ENCODE peak calls at places on chromosomes 4 and X, in seven cellular contexts. M, I, S, O, Q, H and A are unnamed samples.
A peak's percentile ranks its signal among the peaks of the same experiment; 100 is the strongest.

GRCh38 chr4:148073349-148073748 is 341.5 kb downstream of the ARHGAP10 start:
- DNase-seq in M (no peak), I (no peak), Q (no peak), O (no peak), H (no peak), S (no peak), A (no peak)

GRCh38 chr4:54877006-54877405 is 219.2 kb downstream of the KIT start:
- DNase-seq in M (no peak), I (no peak), O (no peak), S (no peak), H (no peak), Q (no peak), A (no peak)

GRCh38 chr4:78119698-78120097 is 62.6 kb downstream of the FRAS1 start:
- DNase-seq in H (no peak), S (no peak), O (no peak), I (no peak), M (no peak), Q (no peak), A (no peak)

GRCh38 chr4:95505149-95505548 is 43.6 kb downstream of the UNC5C start:
- DNase-seq in Q (no peak), I (no peak), S (no peak), O (no peak), M (no peak), H (no peak), A (no peak)

GRCh38 chr4:87150498-87151261 is 69.7 kb downstream of the KLHL8 start:
- DNase-seq in Q (peak; percentile 43), O (no peak), H (peak; percentile 22), I (peak; percentile 73), M (peak; percentile 38), S (peak; percentile 95), A (no peak)

GRCh38 chr4:117400039-117400835 is 314.9 kb upstream of the TRAM1L1 start:
- DNase-seq in I (no peak), M (no peak), Q (no peak), H (no peak), S (no peak), O (no peak), A (no peak)

GRCh38 chr4:183876268-183876934 is 28.7 kb upstream of the STOX2 start:
- DNase-seq in S (no peak), O (peak; percentile 44), Q (peak; percentile 49), M (peak; percentile 80), I (peak; percentile 93), H (peak; percentile 52), A (peak; percentile 89)

GRCh38 chr4:157172011-157172410 is 48.5 kb upstream of the GRIA2 start:
- DNase-seq in S (no peak), M (peak; percentile 9), Q (no peak), I (no peak), O (no peak), H (no peak), A (no peak)

GRCh38 chrX:95585321-95585720 is 1099.3 kb upstream of the DIAPH2 start:
- DNase-seq in M (no peak), H (no peak), Q (no peak), O (no peak), I (peak; percentile 49), S (no peak), A (no peak)

GRCh38 chr4:175970734-175971133 is 94.9 kb upstream of the WDR17 start:
- DNase-seq in H (no peak), I (no peak), S (no peak), M (no peak), Q (no peak), O (no peak), A (no peak)

GRCh38 chr4:139530833-139531427 is 25.1 kb downstream of the SETD7 start:
- DNase-seq in S (peak; percentile 73), O (no peak), I (peak; percentile 75), H (peak; percentile 59), Q (peak; percentile 58), M (no peak), A (peak; percentile 46)

GRCh38 chr4:27787195-27787594 is 926.6 kb downstream of the STIM2 start:
- DNase-seq in I (no peak), Q (no peak), H (no peak), O (no peak), S (no peak), M (no peak), A (no peak)

GRCh38 chr4:153227501-153227900 is 23.3 kb downstream of the TRIM2 start:
- DNase-seq in I (no peak), S (no peak), O (no peak), M (no peak), H (no peak), Q (no peak), A (no peak)

GRCh38 chr4:10620935-10621488 is 63.6 kb downstream of the CLNK start:
- DNase-seq in Q (no peak), I (peak; percentile 24), S (no peak), H (no peak), O (no peak), M (no peak), A (no peak)

GRCh38 chr4:155491336-155492131 is 114.8 kb upstream of the MAP9 start:
- DNase-seq in S (no peak), O (no peak), I (no peak), Q (no peak), M (no peak), H (no peak), A (no peak)

GRCh38 chr4:87121332-87122065 is 98.9 kb downstream of the KLHL8 start:
- DNase-seq in O (peak; percentile 64), Q (no peak), H (no peak), M (peak; percentile 94), I (no peak), S (no peak), A (no peak)

GRCh38 chr4:123580981-123581664 is 184.5 kb downstream of the SPRY1 start:
- DNase-seq in S (no peak), H (no peak), O (no peak), M (no peak), I (no peak), Q (no peak), A (no peak)

GRCh38 chr4:186931519-186931918 is 207.9 kb upstream of the FAT1 start:
- DNase-seq in I (no peak), O (no peak), S (no peak), H (no peak), Q (peak; percentile 28), M (no peak), A (no peak)

GRCh38 chr4:85677286-85677685 is 202.3 kb downstream of the ARHGAP24 start:
- DNase-seq in O (no peak), H (peak; percentile 28), I (no peak), Q (no peak), S (no peak), M (no peak), A (no peak)

GRCh38 chrX:46904626-46905025 is 7.6 kb upstream of the JADE3 start:
- DNase-seq in M (no peak), I (no peak), H (no peak), S (no peak), Q (no peak), O (no peak), A (no peak)

GRCh38 chr4:37873383-37873782 is 17.5 kb upstream of the TBC1D1 start:
- DNase-seq in O (no peak), Q (no peak), I (no peak), H (no peak), S (no peak), M (no peak), A (no peak)

GRCh38 chr4:54227261-54228063 is 1.6 kb upstream of the PDGFRA start:
- DNase-seq in O (no peak), M (no peak), I (peak; percentile 41), S (peak; percentile 38), Q (peak; percentile 63), H (no peak), A (peak; percentile 45)

GRCh38 chr4:138275946-138276621 is 33.9 kb upstream of the SLC7A11 start:
- DNase-seq in O (no peak), S (no peak), H (no peak), I (no peak), M (no peak), Q (peak; percentile 44), A (no peak)

GRCh38 chr4:1976416-1977352 is 32.1 kb downstream of the NELFA start:
- DNase-seq in S (no peak), O (no peak), I (no peak), Q (no peak), H (no peak), M (no peak), A (no peak)

GRCh38 chr4:36003051-36003450 is 241.3 kb downstream of the ARAP2 start:
- DNase-seq in I (no peak), H (no peak), S (no peak), Q (no peak), M (no peak), O (no peak), A (no peak)

GRCh38 chr4:51840791-51841190 is 2.2 kb upstream of the DCUN1D4 start:
- DNase-seq in H (no peak), I (no peak), Q (peak; percentile 26), O (no peak), S (no peak), M (no peak), A (no peak)

GRCh38 chr4:2266181-2266580 is 4.3 kb upstream of the MXD4 start:
- DNase-seq in M (no peak), H (no peak), I (peak; percentile 87), O (no peak), Q (peak; percentile 79), S (peak; percentile 48), A (peak; percentile 78)

GRCh38 chrX:153469811-153470410 is 465 bp downstream of the HAUS7 start:
- DNase-seq in Q (no peak), M (no peak), I (peak; percentile 35), H (peak; percentile 23), O (no peak), S (no peak), A (no peak)

GRCh38 chr4:108080752-108081151 is 88.0 kb downstream of the LEF1 start:
- DNase-seq in H (no peak), I (no peak), M (no peak), O (no peak), S (no peak), Q (no peak), A (no peak)

GRCh38 chr4:64756016-64756415 is 346.8 kb upstream of the TECRL start:
- DNase-seq in S (no peak), M (no peak), I (no peak), Q (no peak), H (no peak), O (no peak), A (no peak)

GRCh38 chrX:14591976-14592375 is 62.6 kb downstream of the GLRA2 start:
- DNase-seq in H (no peak), M (no peak), I (no peak), S (no peak), O (no peak), Q (peak; percentile 7), A (no peak)